ENCODE peak calls at places on chromosomes 6 and 20, in nine cellular contexts. J is tibial artery; X is DND-41; C is endothelial cell of umbilical vein; L is brain microvascular endothelial cell; S is uterus; F is transverse colon; K is CD8-positive, alpha-beta T cell; I is body of pancreas. D is an unnamed sample.

GRCh38 chr6:25889877-25890853 is 16.1 kb upstream of the SLC17A3 start:
- DNase-seq in J (no peak), K (no peak), S (no peak), L (peak), X (peak), I (peak), C (peak), F (peak), D (no peak)

GRCh38 chr6:152233547-152234320 is 403.4 kb downstream of the SYNE1 start:
- DNase-seq in J (no peak), L (no peak), S (no peak), K (no peak), F (no peak), X (no peak), I (no peak), C (peak), D (no peak)

GRCh38 chr20:17612287-17612974 is 42.6 kb downstream of the DSTN start:
- DNase-seq in F (peak), S (no peak), L (peak), C (no peak), J (peak), X (no peak), K (peak), I (peak), D (no peak)

GRCh38 chr6:135506270-135506997 is 8.9 kb upstream of the AHI1 start:
- DNase-seq in X (no peak), C (peak), K (no peak), S (no peak), F (no peak), I (no peak), J (no peak), L (peak), D (no peak)

GRCh38 chr20:53785320-53785719 is 191.7 kb upstream of the ZNF217 start:
- DNase-seq in L (no peak), F (no peak), X (no peak), C (no peak), I (no peak), K (no peak), J (no peak), S (no peak), D (no peak)

GRCh38 chr20:35561268-35561667 is 19.4 kb downstream of the ERGIC3 start:
- DNase-seq in L (peak), I (peak), S (no peak), C (peak), K (no peak), J (no peak), F (peak), X (peak), D (no peak)

GRCh38 chr6:109165392-109165964 is 70.2 kb downstream of the CEP57L1 start:
- DNase-seq in C (peak), F (peak), L (peak), J (no peak), K (no peak), I (no peak), S (peak), X (no peak), D (no peak)

GRCh38 chr6:85273870-85274269 is 176.0 kb upstream of the NT5E start:
- DNase-seq in I (no peak), F (no peak), K (no peak), J (no peak), X (no peak), C (no peak), L (peak), S (no peak), D (no peak)

GRCh38 chr6:34593741-34594140 is 37.6 kb upstream of the SPDEF start:
- DNase-seq in X (no peak), K (no peak), I (peak), L (no peak), S (peak), F (no peak), C (peak), J (no peak), D (no peak)

GRCh38 chr6:10901751-10902150 is 14.9 kb downstream of the SYCP2L start:
- DNase-seq in F (no peak), X (peak), C (no peak), K (no peak), I (no peak), J (no peak), L (no peak), S (no peak), D (no peak)

GRCh38 chr6:170271771-170272314 is 19.0 kb downstream of the DLL1 start:
- DNase-seq in I (peak), J (no peak), F (peak), L (no peak), K (peak), S (no peak), C (no peak), X (peak), D (no peak)

GRCh38 chr20:45890077-45890996 is 671 bp downstream of the NEURL2 start:
- DNase-seq in K (peak), I (peak), S (peak), X (no peak), F (peak), J (peak), C (peak), L (peak), D (peak)

GRCh38 chr20:43937586-43937985 is 22.9 kb downstream of the TOX2 start:
- DNase-seq in C (no peak), X (no peak), F (no peak), J (no peak), K (no peak), L (no peak), S (no peak), I (no peak), D (no peak)

GRCh38 chr6:94668896-94669295 is 908.4 kb upstream of the MANEA start:
- DNase-seq in S (no peak), X (no peak), J (no peak), L (no peak), I (no peak), C (no peak), F (no peak), K (no peak), D (no peak)

GRCh38 chr20:18091624-18092023 is 33.9 kb upstream of the OVOL2 start:
- DNase-seq in S (no peak), F (no peak), L (no peak), J (no peak), X (no peak), K (no peak), I (no peak), C (no peak), D (no peak)

GRCh38 chr6:7114744-7115451 is 7.1 kb downstream of the RREB1 start:
- DNase-seq in F (no peak), J (no peak), S (no peak), X (no peak), L (no peak), C (no peak), I (no peak), K (no peak), D (no peak)

GRCh38 chr20:24989162-24989561 is 3.4 kb downstream of the APMAP start:
- DNase-seq in X (no peak), I (no peak), S (no peak), J (no peak), L (no peak), F (no peak), C (no peak), K (no peak), D (no peak)

GRCh38 chr6:65570340-65570739 is 136.7 kb downstream of the EYS start:
- DNase-seq in X (no peak), L (no peak), K (no peak), C (no peak), F (no peak), J (no peak), S (no peak), I (no peak), D (no peak)

GRCh38 chr6:145732788-145733187 is 2.5 kb downstream of the EPM2A start:
- DNase-seq in I (no peak), J (no peak), L (no peak), F (no peak), K (no peak), X (no peak), C (no peak), S (no peak), D (no peak)

GRCh38 chr6:130259557-130259956 is 36.8 kb upstream of the SAMD3 start:
- DNase-seq in S (no peak), I (no peak), K (no peak), C (no peak), J (no peak), F (no peak), L (no peak), X (no peak), D (no peak)

GRCh38 chr20:38472513-38473352 is at the start of gene RALGAPB:
- DNase-seq in X (peak), S (peak), K (peak), L (peak), C (peak), F (peak), J (peak), I (peak), D (peak)

GRCh38 chr20:36641506-36641843 is 4.5 kb downstream of the SLA2 start:
- DNase-seq in C (no peak), X (no peak), S (no peak), J (no peak), I (no peak), F (no peak), K (no peak), L (no peak), D (no peak)

GRCh38 chr6:150813993-150814359 is 51.5 kb upstream of the MTHFD1L start:
- DNase-seq in F (no peak), L (no peak), J (no peak), K (no peak), C (peak), I (no peak), S (no peak), X (no peak), D (no peak)

GRCh38 chr6:140485740-140486467 is 1111.5 kb upstream of the CITED2 start:
- DNase-seq in L (peak), F (no peak), S (peak), K (no peak), X (no peak), I (peak), J (peak), C (peak), D (no peak)

GRCh38 chr6:89353118-89353556 is 615 bp upstream of the UBE2J1 start:
- DNase-seq in I (no peak), F (no peak), L (no peak), C (no peak), X (peak), J (no peak), S (no peak), K (no peak), D (peak)
- H3K27ac ChIP-seq in I (peak), F (peak), L (peak), C (peak), X (peak), J (peak), S (peak), K (peak), D (peak)

DNA sequence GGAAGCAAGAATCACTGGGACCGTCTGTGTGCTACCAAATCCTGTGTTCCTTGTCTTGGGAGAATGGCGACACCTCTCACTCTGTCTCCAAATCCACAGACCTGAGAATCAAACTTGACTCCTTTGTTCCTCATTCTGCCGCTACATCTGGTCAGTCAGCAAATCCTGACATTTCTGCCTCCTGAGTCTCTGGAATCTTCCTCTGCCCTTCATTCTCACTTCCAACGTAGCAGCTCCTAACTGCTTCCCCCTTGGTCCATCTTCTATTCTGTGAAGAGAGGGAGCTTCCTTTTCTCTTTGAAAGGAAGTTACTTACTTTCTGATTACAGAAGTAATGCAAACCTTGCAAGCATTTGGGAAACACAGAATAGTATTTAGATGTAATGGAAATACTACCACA is 37.7 kb downstream of the SYTL3 start:
- DNase-seq in I (no peak), K (no peak), F (no peak), C (no peak), L (no peak), S (no peak), X (no peak), J (no peak), D (no peak)
- H3K27ac ChIP-seq in I (no peak), K (peak), F (peak), C (no peak), L (no peak), S (no peak), X (no peak), J (no peak), D (no peak)

GRCh38 chr20:63628246-63628975 is 1.5 kb upstream of the GMEB2 start:
- DNase-seq in J (no peak), X (peak), K (peak), I (peak), L (peak), C (peak), S (peak), F (peak), D (no peak)
- H3K27ac ChIP-seq in J (peak), X (peak), K (peak), I (peak), L (peak), C (peak), S (peak), F (peak), D (peak)

GRCh38 chr6:43797919-43798318 is 27.9 kb downstream of the VEGFA start:
- DNase-seq in X (no peak), K (no peak), I (no peak), C (no peak), S (no peak), J (no peak), F (no peak), L (no peak), D (no peak)
- H3K27ac ChIP-seq in X (no peak), K (no peak), I (peak), C (no peak), S (no peak), J (no peak), F (peak), L (no peak), D (peak)

GRCh38 chr20:42340358-42340757 is 722.2 kb upstream of the CHD6 start:
- DNase-seq in K (no peak), I (no peak), L (no peak), F (no peak), X (no peak), J (no peak), S (no peak), C (no peak), D (peak)

GRCh38 chr20:42341654-42342053 is 723.5 kb upstream of the CHD6 start:
- DNase-seq in K (no peak), X (no peak), F (no peak), C (no peak), I (no peak), L (no peak), J (no peak), S (no peak), D (no peak)

DNA sequence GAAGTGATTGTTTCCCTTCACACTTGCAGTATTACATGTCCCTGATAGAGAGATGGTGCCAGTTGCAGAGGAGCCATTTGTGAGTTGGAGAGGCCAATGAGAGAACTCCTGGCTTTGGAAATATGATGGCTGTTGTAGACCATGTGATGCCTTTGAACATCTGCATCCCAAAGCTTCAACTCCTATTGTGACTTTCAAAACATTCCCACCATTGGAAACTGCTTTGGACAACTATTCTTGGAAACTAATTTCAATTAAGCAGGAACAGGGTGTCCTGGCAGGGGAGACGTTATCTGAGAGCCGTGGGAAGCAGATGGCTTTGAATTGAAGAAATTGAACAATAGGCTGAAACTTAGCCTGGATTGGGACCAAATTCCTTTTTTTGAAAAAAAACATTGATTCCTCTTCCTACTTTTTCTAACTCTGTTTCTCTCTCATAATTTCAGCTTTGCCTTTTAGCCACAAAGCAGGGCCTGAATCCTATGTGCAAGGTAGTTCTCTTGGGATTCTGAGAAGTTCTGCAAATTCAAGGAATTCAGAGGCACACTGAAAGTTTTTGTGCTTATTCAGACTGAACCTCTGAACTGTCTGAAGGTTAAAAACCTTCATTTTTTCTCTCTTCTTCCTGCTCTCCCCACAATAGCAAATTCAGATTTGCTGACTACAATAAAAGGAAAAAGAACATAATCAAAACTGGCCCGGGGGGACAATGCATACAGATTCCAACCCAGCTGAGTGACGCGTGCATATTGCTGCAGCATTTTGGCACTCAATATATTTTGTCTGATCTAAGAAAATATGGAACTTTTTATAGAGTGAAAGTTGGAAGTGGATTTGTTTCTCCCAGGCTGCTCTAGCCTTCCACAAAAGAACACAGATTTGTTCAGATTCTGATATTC is 720.3 kb upstream of the CHD6 start:
- DNase-seq in I (no peak), C (no peak), X (no peak), L (no peak), S (peak), K (no peak), F (no peak), J (peak), D (peak)
- H3K27ac ChIP-seq in I (no peak), C (no peak), X (no peak), L (no peak), S (no peak), K (no peak), F (no peak), J (no peak), D (peak)

GRCh38 chr6:166830185-166830890 is 126.0 kb downstream of the RNASET2 start:
- DNase-seq in K (no peak), F (no peak), C (no peak), J (no peak), L (no peak), S (no peak), X (no peak), I (no peak), D (no peak)
- H3K27ac ChIP-seq in K (no peak), F (no peak), C (no peak), J (no peak), L (no peak), S (no peak), X (no peak), I (no peak), D (no peak)

DNA sequence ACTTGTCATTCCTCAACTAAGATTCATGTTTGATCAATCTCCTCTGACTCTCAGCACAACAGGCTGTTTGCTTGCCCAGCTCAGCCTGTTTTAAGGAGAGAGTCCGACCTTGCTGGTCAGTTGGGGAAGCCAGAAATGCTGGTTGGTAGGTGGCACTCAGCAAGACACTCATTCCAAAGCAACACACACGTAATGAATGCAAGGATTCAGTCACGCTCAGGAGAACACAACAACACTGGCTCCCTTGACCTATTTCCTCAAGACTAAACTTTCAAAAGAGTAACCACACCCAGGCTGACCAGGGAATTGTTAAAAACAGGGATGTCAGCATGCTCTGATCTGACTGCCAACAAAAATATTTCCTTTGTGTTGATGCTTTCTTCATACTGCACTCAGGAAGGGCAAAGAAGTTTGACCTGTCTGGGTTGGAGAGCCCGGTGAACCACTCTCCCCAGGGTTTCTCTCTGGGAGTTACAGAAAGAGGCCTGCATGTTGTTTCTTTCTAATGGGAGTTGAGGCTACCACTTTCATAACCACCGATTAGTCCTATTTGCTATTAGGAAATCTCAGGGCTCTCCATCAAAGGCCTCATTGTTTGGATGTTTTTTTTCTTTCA is 25.6 kb upstream of the PREP start:
- DNase-seq in K (no peak), S (no peak), X (no peak), L (peak), F (no peak), J (peak), C (peak), I (no peak), D (no peak)
- H3K27ac ChIP-seq in K (no peak), S (no peak), X (no peak), L (peak), F (no peak), J (no peak), C (peak), I (no peak), D (no peak)

GRCh38 chr6:132063738-132064137 is 112.6 kb upstream of the CCN2 start:
- DNase-seq in K (no peak), J (peak), C (peak), X (no peak), I (no peak), S (peak), L (peak), F (no peak), D (no peak)
- H3K27ac ChIP-seq in K (no peak), J (no peak), C (peak), X (no peak), I (no peak), S (no peak), L (peak), F (no peak), D (peak)

GRCh38 chr6:142914371-142914770 is 30.6 kb downstream of the HIVEP2 start:
- DNase-seq in L (no peak), K (no peak), C (no peak), I (no peak), X (no peak), F (no peak), S (no peak), J (no peak), D (no peak)
- H3K27ac ChIP-seq in L (no peak), K (no peak), C (no peak), I (no peak), X (no peak), F (no peak), S (no peak), J (no peak), D (no peak)

D was measured in left ventricle myocardium inferior.